ENCODE peak calls at places on chromosomes 7 and 10, in six cellular contexts. U is bronchial epithelial cell, C is stomach, X is GM10248, R is B cell, L is left lung. W is an unnamed sample.
A peak's percentile ranks its signal among the peaks of the same experiment; 100 is the strongest.

GRCh38 chr10:86526606-86527005 is 5.0 kb upstream of the WAPL start:
- DNase-seq in U (no peak), R (no peak), X (no peak), C (no peak), L (no peak), W (no peak)

GRCh38 chr10:68666280-68666760 is 54.7 kb upstream of the CCAR1 start:
- DNase-seq in U (peak; percentile 85), R (no peak), X (no peak), L (no peak), C (no peak), W (no peak)

GRCh38 chr10:107409517-107409916 is 245.0 kb upstream of the SORCS1 start:
- DNase-seq in L (no peak), U (peak; percentile 46), C (no peak), X (no peak), R (no peak), W (no peak)

GRCh38 chr7:155457544-155458316 is at the start of gene EN2:
- DNase-seq in C (no peak), L (no peak), U (no peak), R (peak; percentile 74), X (no peak), W (no peak)

GRCh38 chr10:101354584-101355070 is 662 bp downstream of the BTRC start:
- DNase-seq in L (no peak), R (no peak), X (no peak), U (peak; percentile 15), C (no peak), W (no peak)

GRCh38 chr10:112804036-112804435 is 146.0 kb upstream of the TCF7L2 start:
- DNase-seq in X (no peak), U (no peak), C (peak; percentile 77), R (no peak), L (no peak), W (no peak)

GRCh38 chr7:146004805-146005204 is 111.8 kb upstream of the CNTNAP2 start:
- DNase-seq in U (no peak), C (no peak), X (no peak), L (no peak), R (no peak), W (no peak)

GRCh38 chr7:24255139-24255538 is 28.9 kb upstream of the NPY start:
- DNase-seq in X (no peak), U (no peak), R (no peak), L (no peak), C (no peak), W (peak; percentile 30)

GRCh38 chr7:20219446-20220292 is 2.5 kb upstream of the MACC1 start:
- DNase-seq in U (peak; percentile 90), R (peak; percentile 35), C (peak; percentile 84), L (peak; percentile 81), X (peak; percentile 54), W (peak; percentile 20)

GRCh38 chr10:20970044-20970443 is 72.9 kb upstream of the NEBL start:
- DNase-seq in X (no peak), C (no peak), R (no peak), L (no peak), U (peak; percentile 87), W (no peak)

GRCh38 chr10:114142018-114142417 is 32.0 kb downstream of the CCDC186 start:
- DNase-seq in R (no peak), U (no peak), L (no peak), X (no peak), C (no peak), W (no peak)

GRCh38 chr7:124603066-124603465 is 162.5 kb downstream of the GPR37 start:
- DNase-seq in U (peak; percentile 61), C (no peak), L (no peak), X (no peak), R (no peak), W (no peak)

GRCh38 chr10:105785721-105786120 is 1144.6 kb downstream of the SORCS3 start:
- DNase-seq in C (no peak), U (peak; percentile 59), R (no peak), L (no peak), X (no peak), W (no peak)

GRCh38 chr10:29243750-29244149 is 45.1 kb upstream of the LYZL1 start:
- DNase-seq in R (no peak), X (no peak), L (no peak), C (no peak), U (peak; percentile 13), W (no peak)

GRCh38 chr10:13632407-13632806 is 45.6 kb downstream of the PRPF18 start:
- DNase-seq in X (no peak), L (no peak), C (no peak), R (no peak), U (no peak), W (no peak)

GRCh38 chr10:102614888-102615287 is 29.4 kb upstream of the TRIM8 start:
- DNase-seq in U (no peak), C (no peak), R (no peak), L (no peak), X (no peak), W (no peak)

GRCh38 chr7:103598326-103598905 is 152.4 kb upstream of the SLC26A5 start:
- DNase-seq in C (no peak), U (no peak), X (no peak), R (no peak), L (no peak), W (no peak)

GRCh38 chr7:66847879-66848810 is 72.9 kb upstream of the TMEM248 start:
- DNase-seq in X (no peak), C (no peak), R (no peak), U (peak; percentile 92), L (no peak), W (peak; percentile 58)

GRCh38 chr7:157139142-157140117 is 704 bp downstream of the UBE3C start:
- DNase-seq in X (no peak), U (peak; percentile 39), R (peak; percentile 94), L (peak; percentile 54), C (peak; percentile 67), W (peak; percentile 66)

GRCh38 chr10:48608926-48609325 is 4.1 kb upstream of the ARHGAP22 start:
- DNase-seq in L (no peak), C (no peak), U (no peak), R (no peak), X (no peak), W (no peak)

GRCh38 chr10:94623572-94623971 is 60.0 kb upstream of the CYP2C18 start:
- DNase-seq in L (no peak), U (no peak), X (no peak), C (no peak), R (no peak), W (no peak)

GRCh38 chr7:68512466-68512865 is 1085.8 kb upstream of the AUTS2 start:
- DNase-seq in U (no peak), X (no peak), R (no peak), C (no peak), L (no peak), W (no peak)

GRCh38 chr7:115038158-115038557 is 116.3 kb downstream of the MDFIC start:
- DNase-seq in U (no peak), L (no peak), X (no peak), R (no peak), C (no peak), W (no peak)

GRCh38 chr7:115034515-115034914 is 112.6 kb downstream of the MDFIC start:
- DNase-seq in L (no peak), C (no peak), X (no peak), R (no peak), U (no peak), W (no peak)

GRCh38 chr7:115037128-115037802 is 115.4 kb downstream of the MDFIC start:
- DNase-seq in U (no peak), C (no peak), L (no peak), X (no peak), R (no peak), W (no peak)

GRCh38 chr7:115033917-115034459 is 112.1 kb downstream of the MDFIC start:
- DNase-seq in R (no peak), U (no peak), L (no peak), X (no peak), C (no peak), W (no peak)

GRCh38 chr7:115032986-115033385 is 111.1 kb downstream of the MDFIC start:
- DNase-seq in X (no peak), C (no peak), U (no peak), R (no peak), L (no peak), W (no peak)
- TF ChIP-seq CTCF in X (no peak), C (no peak), U (no peak), R (no peak), L (no peak), W (no peak)

GRCh38 chr7:135512135-135512887 is 2.4 kb upstream of the CNOT4 start:
- DNase-seq in U (peak; percentile 80), C (no peak), X (peak; percentile 62), R (peak; percentile 36), L (no peak), W (peak; percentile 34)
- TF ChIP-seq CTCF in U (peak; percentile 36), C (peak; percentile 45), X (peak; percentile 55), R (peak; percentile 81), L (peak; percentile 49), W (peak; percentile 78)

GRCh38 chr7:149300751-149301150 is 38.8 kb downstream of the ZNF783 start:
- DNase-seq in L (no peak), R (no peak), X (no peak), U (no peak), C (no peak), W (no peak)

GRCh38 chr7:149306854-149307253 is 44.9 kb downstream of the ZNF783 start:
- DNase-seq in C (no peak), R (no peak), X (no peak), L (no peak), U (no peak), W (no peak)

GRCh38 chr7:149302222-149302621 is 40.2 kb downstream of the ZNF783 start:
- DNase-seq in C (no peak), X (peak; percentile 2), U (no peak), R (no peak), L (no peak), W (no peak)

GRCh38 chr7:149302865-149303264 is 40.9 kb downstream of the ZNF783 start:
- DNase-seq in R (no peak), X (no peak), L (no peak), C (no peak), U (no peak), W (no peak)

GRCh38 chr7:149304006-149304405 is 42.0 kb downstream of the ZNF783 start:
- DNase-seq in U (no peak), R (no peak), X (no peak), C (no peak), L (no peak), W (no peak)
- TF ChIP-seq CTCF in U (no peak), R (no peak), X (no peak), C (no peak), L (no peak), W (no peak)

DNA sequence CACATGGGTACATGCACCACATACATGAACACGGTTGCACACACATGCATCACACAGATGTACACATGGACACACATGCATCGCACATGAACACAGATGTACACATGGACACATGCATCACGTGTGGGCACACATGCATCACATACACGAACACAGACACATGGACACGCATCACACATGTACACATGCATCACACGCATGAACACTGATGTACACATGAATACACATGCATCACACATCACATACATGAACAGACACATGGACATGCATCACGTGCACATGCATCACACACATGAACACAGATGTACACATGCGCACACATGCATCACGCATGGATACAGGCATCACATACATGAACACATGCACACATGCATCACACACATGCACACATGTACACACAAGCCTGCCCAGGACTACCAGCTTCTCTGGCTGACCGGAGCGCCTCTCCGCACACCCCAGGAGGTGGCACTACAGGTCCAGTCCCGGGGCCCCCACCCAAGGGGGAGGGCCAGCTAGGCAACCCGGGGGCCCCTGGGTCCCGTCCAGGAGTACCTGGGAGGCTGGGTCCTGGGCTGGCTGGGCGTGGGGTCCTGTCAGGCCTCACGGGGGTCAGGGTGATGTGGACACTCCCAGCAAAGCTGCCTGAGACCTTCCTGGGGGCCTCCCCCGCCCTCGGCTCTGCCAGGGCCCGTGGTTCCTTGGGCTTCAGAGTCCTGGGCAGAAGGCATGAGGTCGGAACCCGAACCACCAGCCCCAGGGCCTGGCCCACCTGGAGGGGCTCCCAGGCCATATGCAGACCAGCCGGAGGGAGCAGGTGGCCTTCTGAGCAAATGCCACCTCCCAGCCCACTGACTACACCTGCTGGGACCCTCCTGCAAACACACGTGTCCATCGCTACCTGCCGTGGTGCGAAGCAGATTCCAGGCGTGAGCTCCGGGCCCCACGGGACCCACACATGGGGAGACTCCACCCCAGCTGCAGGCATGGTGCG is 19.6 kb downstream of the MICALL2 start:
- DNase-seq in U (no peak), X (no peak), C (no peak), R (no peak), L (no peak), W (no peak)
- TF ChIP-seq CTCF in U (peak; percentile 9), X (peak; percentile 23), C (no peak), R (no peak), L (no peak), W (no peak)